ENCODE peak calls at places on chromosomes 4 and X, in eight cellular contexts. C, G, L, J, Y, W, K and T are unnamed samples.

GRCh38 chr4:138639018-138639876 is 376.3 kb upstream of the NOCT start:
- DNase-seq in K (no peak), C (peak; percentile 46), G (no peak), L (no peak), Y (no peak), J (no peak), W (no peak), T (peak; percentile 13)

GRCh38 chr4:37988670-37989069 is 28.5 kb downstream of the PTTG2 start:
- DNase-seq in G (no peak), J (no peak), W (no peak), Y (no peak), K (no peak), L (no peak), C (no peak), T (no peak)

GRCh38 chr4:182874158-182874855 is 42.9 kb downstream of the DCTD start:
- DNase-seq in L (no peak), Y (peak; percentile 9), K (no peak), W (no peak), C (no peak), J (no peak), G (no peak), T (no peak)

GRCh38 chr4:113474017-113474416 is 287.5 kb downstream of the CAMK2D start:
- DNase-seq in L (no peak), J (no peak), G (no peak), W (peak; percentile 81), K (no peak), C (peak; percentile 87), Y (no peak), T (peak; percentile 93)

GRCh38 chr4:51885371-51885770 is 42.4 kb downstream of the DCUN1D4 start:
- DNase-seq in K (no peak), W (no peak), Y (no peak), L (peak; percentile 2), C (peak; percentile 28), J (peak; percentile 49), G (no peak), T (peak; percentile 63)

GRCh38 chrX:151488677-151489076 is 74.8 kb upstream of the PASD1 start:
- DNase-seq in G (no peak), K (no peak), W (no peak), J (peak; percentile 39), Y (no peak), L (no peak), C (no peak), T (peak; percentile 1)

GRCh38 chrX:78517124-78517523 is 142.0 kb downstream of the RTL3 start:
- DNase-seq in C (peak; percentile 33), J (no peak), L (no peak), Y (no peak), K (no peak), W (no peak), G (no peak), T (peak; percentile 13)

GRCh38 chr4:109721033-109721432 is 8.8 kb downstream of the PLA2G12A start:
- DNase-seq in J (no peak), K (no peak), G (no peak), Y (no peak), L (no peak), W (no peak), C (peak; percentile 20), T (peak; percentile 34)

GRCh38 chr4:135917016-135917415 is 1615.3 kb downstream of the PCDH18 start:
- DNase-seq in W (no peak), Y (no peak), K (no peak), L (no peak), G (no peak), J (no peak), C (peak; percentile 62), T (peak; percentile 61)

GRCh38 chr4:123671633-123672404 is 275.2 kb downstream of the SPRY1 start:
- DNase-seq in Y (no peak), J (no peak), K (no peak), G (no peak), L (no peak), C (no peak), W (no peak), T (no peak)